ENCODE peak calls at places on chromosomes 3 and 15, in four cellular contexts. C is H7, P is kidney epithelial cell, E is psoas muscle. G is an unnamed sample.
A peak's percentile ranks its signal among the peaks of the same experiment; 100 is the strongest.

GRCh38 chr3:13277130-13277783 is 142.9 kb downstream of the NUP210 start:
- DNase-seq in E (peak; percentile 46), P (no peak), C (no peak), G (no peak)

GRCh38 chr3:157122116-157122515 is 37.8 kb downstream of the CCNL1 start:
- DNase-seq in P (peak; percentile 97), C (no peak), E (no peak), G (no peak)

GRCh38 chr3:49554639-49555265 is 475 bp downstream of the BSN start:
- DNase-seq in P (no peak), C (peak; percentile 95), E (peak; percentile 82), G (peak; percentile 81)

GRCh38 chr3:117868766-117869165 is 1159.2 kb downstream of the TUSC7 start:
- DNase-seq in E (no peak), C (no peak), P (no peak), G (no peak)

GRCh38 chr3:22966349-22966748 is 236.8 kb upstream of the UBE2E2 start:
- DNase-seq in P (no peak), C (no peak), E (no peak), G (no peak)

GRCh38 chr15:87224409-87224808 is 1032.1 kb downstream of the NTRK3 start:
- DNase-seq in E (no peak), C (no peak), P (no peak), G (no peak)

GRCh38 chr15:101538177-101538576 is 48.7 kb upstream of the PCSK6 start:
- DNase-seq in P (no peak), C (peak; percentile 2), E (no peak), G (no peak)

GRCh38 chr15:45120081-45120972 is 6.2 kb downstream of the DUOXA2 start:
- DNase-seq in E (no peak), C (no peak), P (no peak), G (no peak)

GRCh38 chr3:12040902-12041301 is 36.7 kb downstream of the SYN2 start:
- DNase-seq in E (no peak), C (peak; percentile 12), P (no peak), G (no peak)

GRCh38 chr15:62323353-62323752 is 158.3 kb upstream of the C2CD4B start:
- DNase-seq in E (no peak), P (no peak), C (no peak), G (no peak)

GRCh38 chr3:16583551-16583950 is 21.7 kb downstream of the DAZL start:
- DNase-seq in P (no peak), C (no peak), E (no peak), G (no peak)